ENCODE peak calls at places on chromosomes 12 and 14, in ten cellular contexts. A, H, U, L, X, Q, E, V, C and I are unnamed samples.

GRCh38 chr12:3045989-3046388 is 31.2 kb upstream of the TSPAN9 start:
- DNase-seq in A (no peak), H (no peak), U (no peak), L (no peak), X (no peak), Q (no peak), E (no peak), V (no peak), C (no peak), I (no peak)

GRCh38 chr14:56195727-56196126 is 77.5 kb downstream of the PELI2 start:
- DNase-seq in A (no peak), H (no peak), U (peak; percentile 23), L (no peak), X (no peak), Q (no peak), E (no peak), V (no peak), C (no peak), I (no peak)

GRCh38 chr12:67482751-67483661 is 165.5 kb upstream of the DYRK2 start:
- DNase-seq in A (peak; percentile 38), H (no peak), U (no peak), L (peak; percentile 75), X (peak; percentile 86), Q (peak; percentile 43), E (no peak), V (no peak), C (no peak), I (no peak)

GRCh38 chr14:77457522-77458248 is at the start of the genes AHSA1 and VIPAS39:
- DNase-seq in A (peak; percentile 97), H (peak; percentile 94), U (peak; percentile 97), L (peak; percentile 94), X (peak; percentile 97), Q (peak; percentile 91), E (peak; percentile 86), V (peak; percentile 99), C (peak; percentile 100), I (peak; percentile 100)

GRCh38 chr12:73221836-73222235 is 949.7 kb downstream of the TRHDE start:
- DNase-seq in A (no peak), H (no peak), U (no peak), L (no peak), X (no peak), Q (no peak), E (no peak), V (no peak), C (no peak), I (no peak)

GRCh38 chr12:66008985-66009384 is 121.6 kb downstream of the LLPH start:
- DNase-seq in A (no peak), H (no peak), U (no peak), L (no peak), X (peak; percentile 23), Q (no peak), E (no peak), V (no peak), C (no peak), I (no peak)

GRCh38 chr14:99277534-99277933 is 5.5 kb upstream of the BCL11B start:
- DNase-seq in A (no peak), H (no peak), U (no peak), L (no peak), X (no peak), Q (no peak), E (no peak), V (no peak), C (no peak), I (no peak)

GRCh38 chr12:56716458-56716857 is 8.6 kb downstream of the NACA start:
- DNase-seq in A (no peak), H (peak; percentile 15), U (no peak), L (no peak), X (no peak), Q (no peak), E (no peak), V (no peak), C (no peak), I (no peak)

GRCh38 chr14:104284107-104284592 is 145.8 kb downstream of the KIF26A start:
- DNase-seq in A (no peak), H (peak; percentile 21), U (no peak), L (peak; percentile 7), X (no peak), Q (peak; percentile 19), E (no peak), V (no peak), C (no peak), I (no peak)

GRCh38 chr12:5503774-5504173 is 71.9 kb downstream of the NTF3 start:
- DNase-seq in A (no peak), H (no peak), U (no peak), L (no peak), X (no peak), Q (no peak), E (no peak), V (no peak), C (no peak), I (no peak)

GRCh38 chr12:74537126-74537706 is 419 bp upstream of the ATXN7L3B start:
- DNase-seq in A (no peak), H (no peak), U (no peak), L (no peak), X (peak; percentile 42), Q (no peak), E (no peak), V (peak; percentile 85), C (peak; percentile 62), I (no peak)

GRCh38 chr12:74043343-74043742 is 494.3 kb upstream of the ATXN7L3B start:
- DNase-seq in A (no peak), H (no peak), U (no peak), L (no peak), X (no peak), Q (no peak), E (no peak), V (peak; percentile 98), C (peak; percentile 2), I (no peak)

GRCh38 chr14:60102389-60102788 is 10.7 kb downstream of the PCNX4 start:
- DNase-seq in A (no peak), H (no peak), U (no peak), L (no peak), X (no peak), Q (no peak), E (no peak), V (no peak), C (no peak), I (no peak)

GRCh38 chr12:946656-947055 is 2.8 kb downstream of the RAD52 start:
- DNase-seq in A (no peak), H (no peak), U (no peak), L (no peak), X (no peak), Q (no peak), E (no peak), V (no peak), C (no peak), I (no peak)

GRCh38 chr12:78018146-78018910 is 187.6 kb downstream of the NAV3 start:
- DNase-seq in A (no peak), H (no peak), U (no peak), L (no peak), X (peak; percentile 4), Q (no peak), E (no peak), V (no peak), C (no peak), I (no peak)

GRCh38 chr12:93819048-93819491 is 141.9 kb downstream of the CRADD start:
- DNase-seq in A (peak; percentile 44), H (no peak), U (no peak), L (peak; percentile 55), X (no peak), Q (peak; percentile 76), E (no peak), V (no peak), C (no peak), I (no peak)

GRCh38 chr12:90396556-90396955 is 558.4 kb downstream of the CCER1 start:
- DNase-seq in A (no peak), H (no peak), U (no peak), L (no peak), X (no peak), Q (no peak), E (no peak), V (no peak), C (no peak), I (no peak)

GRCh38 chr12:11540156-11540555 is 109.3 kb upstream of the ETV6 start:
- DNase-seq in A (no peak), H (no peak), U (no peak), L (no peak), X (no peak), Q (no peak), E (no peak), V (no peak), C (no peak), I (no peak)

GRCh38 chr12:11539156-11539555 is 110.3 kb upstream of the ETV6 start:
- DNase-seq in A (no peak), H (no peak), U (no peak), L (no peak), X (no peak), Q (no peak), E (no peak), V (no peak), C (no peak), I (no peak)

GRCh38 chr12:11542599-11542998 is 106.9 kb upstream of the ETV6 start:
- DNase-seq in A (no peak), H (no peak), U (no peak), L (no peak), X (peak; percentile 9), Q (no peak), E (no peak), V (no peak), C (peak; percentile 7), I (no peak)

GRCh38 chr12:11543513-11544168 is 105.8 kb upstream of the ETV6 start:
- DNase-seq in A (no peak), H (no peak), U (no peak), L (no peak), X (no peak), Q (no peak), E (no peak), V (no peak), C (no peak), I (no peak)

GRCh38 chr12:11540615-11541014 is 108.9 kb upstream of the ETV6 start:
- DNase-seq in A (no peak), H (no peak), U (no peak), L (no peak), X (no peak), Q (no peak), E (no peak), V (no peak), C (no peak), I (no peak)
- H3K27ac ChIP-seq in A (no peak overlapping the region), H (no peak overlapping the region), U (no peak overlapping the region), L (no peak overlapping the region), X (no peak overlapping the region), Q (no peak overlapping the region), E (no peak overlapping the region), V (no peak overlapping the region), C (no peak overlapping the region), I (no peak overlapping the region)

GRCh38 chr14:21385170-21385904 is 1.5 kb upstream of the SUPT16H start:
- DNase-seq in A (no peak), H (no peak), U (no peak), L (no peak), X (no peak), Q (no peak), E (no peak), V (no peak), C (no peak), I (no peak)
- H3K4me3 ChIP-seq in A (no peak overlapping the region), H (no peak overlapping the region), U (no peak overlapping the region), L (peak overlapping the region; percentile 92), X (no peak overlapping the region), Q (no peak overlapping the region), E (peak overlapping the region; percentile 87), V (no peak overlapping the region), C (peak overlapping the region; percentile 87), I (no peak overlapping the region)

GRCh38 chr12:69123909-69124638 is 115.3 kb upstream of the CPSF6 start:
- DNase-seq in A (no peak), H (no peak), U (no peak), L (no peak), X (no peak), Q (no peak), E (no peak), V (peak; percentile 12), C (no peak), I (no peak)
- H3K27ac ChIP-seq in A (peak overlapping the region; percentile 73), H (peak overlapping the region; percentile 87), U (no peak overlapping the region), L (no peak overlapping the region), X (no peak overlapping the region), Q (no peak overlapping the region), E (no peak overlapping the region), V (no peak overlapping the region), C (no peak overlapping the region), I (no peak overlapping the region)

GRCh38 chr14:92717571-92718042 is 30.8 kb downstream of the LGMN start:
- DNase-seq in A (no peak), H (no peak), U (no peak), L (no peak), X (no peak), Q (no peak), E (no peak), V (no peak), C (no peak), I (no peak)
- H3K4me3 ChIP-seq in A (no peak overlapping the region), H (no peak overlapping the region), U (no peak overlapping the region), L (no peak overlapping the region), X (no peak overlapping the region), Q (no peak overlapping the region), E (no peak overlapping the region), V (no peak overlapping the region), C (no peak overlapping the region), I (no peak overlapping the region)